ENCODE peak calls at places on chromosomes 4 and X, in six cellular contexts. P is dorsolateral prefrontal cortex, I is A673, C is upper lobe of right lung, S is right lobe of liver, J is stomach. F is an unnamed sample.

GRCh38 chr4:23822181-23822580 is 67.7 kb downstream of the PPARGC1A start:
- DNase-seq in J (no peak), S (no peak), C (no peak), P (no peak), I (no peak), F (no peak)

GRCh38 chr4:25032126-25032525 is 1.4 kb upstream of the LGI2 start:
- DNase-seq in C (no peak), J (no peak), P (no peak), S (no peak), I (no peak), F (no peak)

GRCh38 chr4:104451573-104451972 is 43.1 kb downstream of the CXXC4 start:
- DNase-seq in S (no peak), I (peak; percentile 37), C (no peak), P (no peak), J (no peak), F (no peak)

GRCh38 chr4:6390357-6390756 is 82.1 kb downstream of the PPP2R2C start:
- DNase-seq in J (no peak), S (no peak), C (no peak), I (no peak), P (no peak), F (no peak)

GRCh38 chr4:27148211-27148895 is 287.7 kb downstream of the STIM2 start:
- DNase-seq in S (no peak), J (no peak), P (no peak), I (no peak), C (no peak), F (no peak)

GRCh38 chr4:96356591-96357360 is 516.9 kb downstream of the PDHA2 start:
- DNase-seq in I (no peak), C (no peak), S (no peak), P (no peak), J (no peak), F (no peak)

GRCh38 chr4:66658809-66659208 is 886.5 kb downstream of the CENPC start:
- DNase-seq in I (no peak), J (no peak), S (no peak), C (no peak), P (no peak), F (no peak)

GRCh38 chr4:176959980-176960379 is 167.3 kb upstream of the VEGFC start:
- DNase-seq in S (no peak), C (no peak), P (no peak), I (no peak), J (no peak), F (no peak)

GRCh38 chrX:13750204-13750603 is 15.7 kb downstream of the OFD1 start:
- DNase-seq in I (peak; percentile 39), S (no peak), C (no peak), J (no peak), P (no peak), F (no peak)

GRCh38 chr4:154152546-154152945 is 339.1 kb downstream of the DCHS2 start:
- DNase-seq in P (no peak), S (no peak), C (no peak), J (no peak), I (no peak), F (no peak)

GRCh38 chr4:56102581-56102980 is 153.8 kb downstream of the CEP135 start:
- DNase-seq in S (no peak), I (no peak), J (no peak), C (no peak), P (no peak), F (no peak)

GRCh38 chrX:120556251-120556650 is 4.5 kb downstream of the CUL4B start:
- DNase-seq in I (no peak), J (no peak), P (no peak), C (no peak), S (no peak), F (no peak)

GRCh38 chr4:15784959-15785634 is 7.0 kb downstream of the CD38 start:
- DNase-seq in P (no peak), S (no peak), J (no peak), C (no peak), I (no peak), F (no peak)

GRCh38 chr4:164383187-164384181 is 370.4 kb upstream of the SMIM31 start:
- DNase-seq in S (no peak), I (peak; percentile 89), J (no peak), P (peak; percentile 90), C (peak; percentile 60), F (no peak)

GRCh38 chr4:3286335-3287175 is 6.3 kb upstream of the RGS12 start:
- DNase-seq in S (no peak), C (peak; percentile 57), I (no peak), J (peak; percentile 22), P (peak; percentile 13), F (no peak)

GRCh38 chr4:128244379-128244778 is 43.2 kb downstream of the PGRMC2 start:
- DNase-seq in J (no peak), P (no peak), S (no peak), C (no peak), I (no peak), F (no peak)

GRCh38 chrX:107716045-107716684 is 59.4 kb downstream of the TSC22D3 start:
- DNase-seq in P (no peak), I (peak; percentile 23), J (no peak), C (peak; percentile 67), S (no peak), F (peak; percentile 54)

GRCh38 chrX:107894038-107894437 is 68.4 kb downstream of the MID2 start:
- DNase-seq in P (no peak), I (peak; percentile 63), S (no peak), C (no peak), J (no peak), F (no peak)

GRCh38 chrX:53714580-53715335 is 28.2 kb upstream of the HUWE1 start:
- DNase-seq in J (peak; percentile 66), S (no peak), P (no peak), C (peak; percentile 68), I (no peak), F (peak; percentile 53)

GRCh38 chr4:74114234-74114633 is 15.2 kb upstream of the CXCL2 start:
- DNase-seq in P (no peak), C (no peak), I (no peak), S (no peak), J (no peak), F (no peak)

GRCh38 chr4:148284526-148285193 is 157.6 kb downstream of the NR3C2 start:
- DNase-seq in S (no peak), J (no peak), I (no peak), C (no peak), P (no peak), F (no peak)

GRCh38 chr4:54384563-54384962 is 155.5 kb downstream of the PDGFRA start:
- DNase-seq in P (no peak), I (peak; percentile 29), J (peak; percentile 45), C (no peak), S (no peak), F (no peak)
- TF ChIP-seq CTCF in P (peak; percentile 68), I (peak; percentile 51), J (no peak), C (peak; percentile 37), S (no peak), F (peak; percentile 48)

DNA sequence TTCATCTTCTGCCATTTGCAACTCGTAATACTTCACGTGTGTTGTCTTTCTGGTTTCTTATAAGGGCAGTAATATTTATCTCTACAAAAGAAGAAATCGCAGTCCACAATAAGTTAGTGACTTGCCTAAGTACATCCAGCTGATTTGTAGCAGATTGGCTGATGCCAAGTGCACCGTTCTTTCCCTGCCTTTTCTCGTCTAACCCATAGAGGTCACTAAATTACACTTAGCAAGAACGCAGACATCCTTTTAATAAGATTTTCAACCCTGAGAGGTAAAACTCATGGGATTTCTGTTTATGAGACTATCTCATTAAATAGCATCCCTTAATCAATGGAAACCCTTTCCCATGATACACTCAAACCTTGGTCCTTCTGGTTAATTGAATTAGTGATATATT is 408.6 kb upstream of the ACTRT1 start:
- DNase-seq in P (no peak), S (no peak), I (peak; percentile 27), J (no peak), C (no peak), F (no peak)
- TF ChIP-seq CTCF in P (no peak), S (no peak), I (peak; percentile 49), J (no peak), C (no peak), F (no peak)

GRCh38 chr4:90030953-90031352 is 96.2 kb upstream of the CCSER1 start:
- DNase-seq in P (no peak), J (no peak), S (no peak), I (no peak), C (no peak), F (no peak)
- TF ChIP-seq CTCF in P (peak; percentile 35), J (peak; percentile 20), S (no peak), I (peak; percentile 27), C (peak; percentile 13), F (no peak)

GRCh38 chr4:121822796-121823504 is 733 bp downstream of the CCNA2 start:
- DNase-seq in C (no peak), P (no peak), S (peak; percentile 60), I (peak; percentile 75), J (peak; percentile 25), F (peak; percentile 46)
- TF ChIP-seq CTCF in C (no peak), P (no peak), S (no peak), I (peak; percentile 38), J (no peak), F (no peak)

DNA sequence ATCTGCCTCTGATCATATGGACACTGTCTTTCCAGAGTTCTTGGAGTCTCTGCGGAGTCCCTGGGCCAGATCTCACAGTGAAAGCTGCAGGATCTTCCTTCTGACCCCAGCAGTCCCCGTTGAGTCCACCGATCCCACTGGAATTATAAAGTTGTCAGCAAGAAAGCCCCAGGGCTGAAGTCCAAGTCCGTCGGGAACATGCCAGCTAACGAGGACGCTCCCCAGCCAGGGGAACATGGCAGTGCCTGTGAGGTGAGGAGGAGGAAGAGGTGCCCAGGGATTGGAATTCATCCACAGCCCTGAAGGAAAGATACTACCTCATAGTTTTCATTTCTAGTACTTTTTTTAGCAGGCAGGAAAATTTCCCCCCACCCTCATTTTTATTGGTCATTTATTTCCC is 9.4 kb downstream of the ZNF81 start:
- DNase-seq in S (no peak), C (no peak), P (no peak), I (no peak), J (no peak), F (no peak)
- TF ChIP-seq CTCF in S (no peak), C (no peak), P (no peak), I (no peak), J (no peak), F (no peak)

GRCh38 chr4:4987656-4988055 is 31.6 kb downstream of the CYTL1 start:
- DNase-seq in C (no peak), S (no peak), J (no peak), I (no peak), P (no peak), F (no peak)

GRCh38 chr4:4984186-4984585 is 35.1 kb downstream of the CYTL1 start:
- DNase-seq in C (no peak), P (no peak), S (no peak), I (no peak), J (no peak), F (no peak)

GRCh38 chr4:4985036-4985435 is 34.2 kb downstream of the CYTL1 start:
- DNase-seq in S (no peak), P (no peak), J (no peak), C (no peak), I (no peak), F (no peak)

GRCh38 chr4:4986856-4987255 is 32.4 kb downstream of the CYTL1 start:
- DNase-seq in J (no peak), P (no peak), C (no peak), S (no peak), I (no peak), F (no peak)

DNA sequence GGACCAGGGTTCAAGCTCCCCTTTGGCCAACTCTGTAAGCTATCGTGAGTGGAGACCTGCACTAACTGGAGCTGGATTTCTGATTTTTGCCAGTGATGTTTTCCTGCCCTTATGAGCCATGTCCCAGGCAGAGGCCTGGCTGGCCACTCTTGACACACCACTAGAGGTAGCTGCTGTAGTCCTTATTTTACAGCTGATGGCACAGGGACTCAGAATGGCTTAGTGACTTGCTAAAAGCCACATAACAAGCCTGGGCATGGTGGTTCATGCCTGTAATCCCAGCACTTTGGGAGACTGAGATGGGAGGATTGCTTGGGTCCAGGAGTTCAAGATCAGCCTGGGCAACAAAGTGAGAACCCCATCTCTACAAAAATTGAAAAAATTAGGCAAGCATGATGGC is 33.4 kb downstream of the CYTL1 start:
- DNase-seq in I (peak; percentile 35), P (no peak), S (no peak), J (no peak), C (no peak), F (no peak)
- TF ChIP-seq CTCF in I (peak; percentile 43), P (peak; percentile 23), S (no peak), J (no peak), C (no peak), F (no peak)

F was measured in lower lobe of right lung.